ENCODE peak calls at places on chromosomes 5 and 9, in nine cellular contexts. U, E, M, R, I, Q, B, S and F are unnamed samples.

GRCh38 chr9:111872886-111873285 is 23.7 kb upstream of the UGCG start:
- DNase-seq in U (no peak), E (no peak), M (no peak), R (no peak), I (no peak), Q (no peak), B (no peak), S (no peak), F (no peak)

GRCh38 chr9:36192196-36192595 is 1.5 kb downstream of the CLTA start:
- DNase-seq in U (no peak), E (peak; percentile 45), M (no peak), R (no peak), I (no peak), Q (no peak), B (peak; percentile 40), S (no peak), F (no peak)

GRCh38 chr5:44884036-44884435 is 75.3 kb downstream of the MRPS30 start:
- DNase-seq in U (no peak), E (no peak), M (no peak), R (no peak), I (peak; percentile 47), Q (no peak), B (no peak), S (no peak), F (no peak)

GRCh38 chr5:172607213-172607793 is 33.8 kb upstream of the NEURL1B start:
- DNase-seq in U (no peak), E (no peak), M (peak; percentile 3), R (no peak), I (no peak), Q (peak; percentile 68), B (no peak), S (no peak), F (no peak)

GRCh38 chr9:82606761-82607382 is 456.1 kb downstream of the RASEF start:
- DNase-seq in U (no peak), E (peak; percentile 77), M (peak; percentile 53), R (peak; percentile 48), I (no peak), Q (no peak), B (peak; percentile 77), S (peak; percentile 49), F (peak; percentile 54)

GRCh38 chr5:161897033-161897432 is 49.1 kb downstream of the GABRA1 start:
- DNase-seq in U (no peak), E (no peak), M (no peak), R (no peak), I (no peak), Q (no peak), B (no peak), S (no peak), F (no peak)

GRCh38 chr9:130870491-130871381 is 25.9 kb downstream of the QRFP start:
- DNase-seq in U (no peak), E (no peak), M (no peak), R (no peak), I (no peak), Q (no peak), B (no peak), S (no peak), F (peak; percentile 67)

GRCh38 chr5:62935660-62936059 is 357.0 kb downstream of the LRRC70 start:
- DNase-seq in U (no peak), E (no peak), M (no peak), R (no peak), I (no peak), Q (no peak), B (no peak), S (no peak), F (no peak)

GRCh38 chr9:42852133-42852532 is 668.7 kb downstream of the SPATA31A6 start:
- DNase-seq in U (peak; percentile 48), E (peak; percentile 62), M (peak; percentile 80), R (peak; percentile 75), I (peak; percentile 60), Q (no peak), B (peak; percentile 32), S (peak; percentile 70), F (peak; percentile 75)

GRCh38 chr5:25448190-25448621 is 803.4 kb upstream of the CDH10 start:
- DNase-seq in U (no peak), E (peak; percentile 30), M (peak; percentile 42), R (no peak), I (no peak), Q (no peak), B (peak; percentile 14), S (no peak), F (no peak)

GRCh38 chr9:5939530-5939929 is 48.8 kb downstream of the MLANA start:
- DNase-seq in U (no peak), E (no peak), M (no peak), R (no peak), I (no peak), Q (no peak), B (no peak), S (no peak), F (no peak)

GRCh38 chr5:173890195-173890951 is 2.2 kb downstream of the CPEB4 start:
- DNase-seq in U (no peak), E (peak; percentile 23), M (peak; percentile 39), R (peak; percentile 10), I (no peak), Q (no peak), B (peak; percentile 42), S (peak; percentile 51), F (no peak)

DNA sequence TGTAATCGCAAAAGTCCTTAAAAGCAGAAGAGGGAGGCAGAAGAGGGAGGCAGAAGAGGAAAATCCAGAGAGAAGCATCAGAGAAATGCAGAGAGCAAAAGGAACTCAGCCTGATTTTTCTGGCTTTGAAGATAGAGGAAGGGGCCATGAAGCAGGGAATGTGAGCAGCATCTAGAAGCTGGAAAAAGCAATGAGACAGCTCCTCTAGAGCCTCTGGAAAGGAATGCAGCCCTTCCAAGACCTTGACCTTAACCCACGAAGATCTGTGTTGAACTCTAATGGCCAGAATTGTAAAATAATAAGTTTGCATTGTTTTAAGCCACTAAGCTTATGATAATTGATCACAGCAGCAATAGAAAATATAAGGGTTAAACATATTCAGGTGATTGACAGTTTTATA is 159.6 kb downstream of the ATPSCKMT start:
- DNase-seq in U (no peak), E (no peak), M (no peak), R (no peak), I (no peak), Q (no peak), B (no peak), S (no peak), F (no peak)
- TF ChIP-seq CTCF in U (no peak), E (no peak), M (peak; percentile 15), R (no peak), I (no peak), Q (no peak), B (no peak), S (no peak), F (no peak)

GRCh38 chr9:136614967-136615623 is 47.6 kb upstream of the EGFL7 start:
- DNase-seq in U (no peak), E (peak; percentile 72), M (peak; percentile 75), R (no peak), I (no peak), Q (no peak), B (no peak), S (no peak), F (no peak)
- TF ChIP-seq CTCF in U (no peak), E (peak; percentile 45), M (peak; percentile 48), R (no peak), I (peak; percentile 43), Q (no peak), B (no peak), S (no peak), F (no peak)

DNA sequence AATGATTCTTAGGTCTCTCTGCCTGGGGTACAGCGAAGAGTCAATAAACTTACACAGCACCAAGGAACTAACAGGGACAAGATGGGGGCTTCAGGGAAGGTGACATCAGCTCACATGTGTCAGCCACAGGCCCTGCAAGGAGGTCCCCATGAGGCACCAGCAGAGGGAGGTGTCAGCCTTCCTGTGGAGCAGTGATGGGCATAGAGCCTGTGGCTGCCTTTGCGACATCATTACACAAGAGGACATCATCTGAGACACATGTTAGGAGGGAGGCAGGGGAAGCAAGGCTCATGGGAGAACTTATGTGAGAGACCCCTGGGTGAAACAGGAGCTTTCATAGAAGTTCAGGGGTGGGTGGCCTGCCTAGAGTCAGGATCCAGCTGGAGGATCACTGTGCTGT is 389.6 kb downstream of the SEMA5A start:
- DNase-seq in U (no peak), E (peak; percentile 74), M (peak; percentile 69), R (peak; percentile 30), I (no peak), Q (peak; percentile 31), B (peak; percentile 86), S (peak; percentile 50), F (peak; percentile 54)
- TF ChIP-seq CTCF in U (no peak), E (peak; percentile 65), M (peak; percentile 66), R (no peak), I (peak; percentile 51), Q (peak; percentile 53), B (peak; percentile 95), S (peak; percentile 44), F (peak; percentile 48)

DNA sequence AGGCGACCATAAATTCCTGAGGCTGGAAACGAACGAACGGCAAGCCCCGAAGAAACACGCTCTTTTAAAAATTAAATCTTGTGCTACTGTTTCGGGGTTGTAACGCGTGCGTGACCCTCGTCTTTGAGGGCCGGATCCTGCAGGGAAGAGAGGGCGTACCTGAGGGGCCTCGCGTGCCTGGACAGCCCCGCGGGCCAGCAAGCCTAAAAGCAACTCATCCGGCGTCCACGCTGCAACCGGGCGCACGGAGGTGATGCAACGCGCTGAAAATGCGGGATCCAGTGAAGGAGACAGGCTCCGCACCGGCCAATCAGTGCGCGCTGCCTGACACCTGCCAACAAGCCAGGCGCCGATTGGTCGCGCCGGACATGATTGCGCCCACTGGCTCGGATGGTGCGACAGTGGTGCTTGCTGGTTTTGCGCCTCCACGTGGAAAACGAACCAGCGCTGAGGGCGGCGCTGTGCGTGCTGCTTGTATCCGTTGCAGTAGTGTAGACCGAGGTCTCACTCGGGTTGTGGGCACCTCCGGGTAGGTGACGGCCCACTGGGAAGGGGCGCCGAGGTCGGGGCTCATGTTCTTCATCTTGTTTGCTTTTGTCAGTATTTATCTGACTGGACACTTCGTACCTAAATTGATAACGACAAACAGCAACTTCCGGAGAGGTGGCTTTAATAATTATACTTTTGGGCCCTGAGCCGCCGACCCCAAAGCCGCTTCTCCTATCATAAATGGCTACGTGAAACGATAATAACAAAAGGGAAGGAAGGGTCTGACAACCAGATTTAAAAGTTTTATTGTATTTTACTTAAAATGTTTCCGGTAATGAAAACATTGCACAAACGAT is at the start of gene IARS1:
- DNase-seq in U (peak; percentile 100), E (peak; percentile 97), M (peak; percentile 99), R (peak; percentile 96), I (peak; percentile 99), Q (peak; percentile 98), B (peak; percentile 96), S (peak; percentile 96), F (peak; percentile 99)
- TF ChIP-seq CTCF in U (peak; percentile 40), E (peak; percentile 43), M (peak; percentile 43), R (no peak), I (peak; percentile 61), Q (peak; percentile 22), B (peak; percentile 35), S (peak; percentile 55), F (peak; percentile 44)